ENCODE peak calls at places on chromosomes 5 and 9, in nine cellular contexts. Q is NCI-H82; T is stimulated activated CD8-positive, alpha-beta memory T cell treated with anti-CD3 and anti-CD28 coated beads, Interleukin-15, amount 100 ng/mL, for 24 hours; Z is naive thymus-derived CD4-positive, alpha-beta T cell; F is AG09309; G is NCI-H510A treated with DMSO at 0.1 percent for 48 hours; U is HTR-8/SVneo; X is right lobe of liver; H is substantia nigra. R is an unnamed sample.

GRCh38 chr5:150144211-150144801 is 11.3 kb downstream of the PDGFRB start:
- DNase-seq in Q (no peak), T (no peak), Z (no peak), F (no peak), G (no peak), U (no peak), X (no peak), H (no peak), R (no peak)

GRCh38 chr9:137110147-137110910 is 4.2 kb downstream of the DPP7 start:
- DNase-seq in Q (no peak), T (no peak), Z (no peak), F (no peak), G (no peak), U (no peak), X (no peak), H (no peak), R (no peak)

GRCh38 chr9:38251036-38251335 is 141.5 kb upstream of the ALDH1B1 start:
- DNase-seq in Q (peak; percentile 94), T (no peak), Z (no peak), F (no peak), G (no peak), U (no peak), X (no peak), H (no peak), R (no peak)

GRCh38 chr5:84227221-84227620 is 157.5 kb downstream of the EDIL3 start:
- DNase-seq in Q (no peak), T (no peak), Z (no peak), F (no peak), G (no peak), U (no peak), X (no peak), H (no peak), R (no peak)

GRCh38 chr9:29211681-29212589 is 1638.7 kb upstream of the C9orf72 start:
- DNase-seq in Q (peak; percentile 73), T (no peak), Z (peak; percentile 20), F (no peak), G (peak; percentile 20), U (no peak), X (peak; percentile 41), H (peak; percentile 16), R (no peak)

GRCh38 chr9:111095423-111095822 is 57.2 kb upstream of the LPAR1 start:
- DNase-seq in Q (no peak), T (no peak), Z (no peak), F (no peak), G (no peak), U (no peak), X (no peak), H (no peak), R (no peak)

GRCh38 chr5:103774736-103775135 is 212.1 kb upstream of the NUDT12 start:
- DNase-seq in Q (no peak), T (no peak), Z (no peak), F (peak; percentile 4), G (no peak), U (peak; percentile 47), X (no peak), H (no peak), R (no peak)

GRCh38 chr9:136143215-136144001 is 24.7 kb upstream of the TMEM250 start:
- DNase-seq in Q (peak; percentile 80), T (no peak), Z (no peak), F (no peak), G (peak; percentile 18), U (no peak), X (no peak), H (no peak), R (no peak)

GRCh38 chr9:113274474-113275146 is 762 bp downstream of the CDC26 start:
- DNase-seq in Q (peak; percentile 88), T (no peak), Z (peak; percentile 59), F (peak; percentile 20), G (peak; percentile 86), U (peak; percentile 48), X (no peak), H (no peak), R (peak; percentile 55)

GRCh38 chr5:135269828-135270545 is 129.0 kb downstream of the MACROH2A1 start:
- DNase-seq in Q (peak; percentile 70), T (no peak), Z (no peak), F (peak; percentile 67), G (no peak), U (peak; percentile 62), X (no peak), H (no peak), R (no peak)

GRCh38 chr9:132651259-132651658 is 18.5 kb downstream of the DDX31 start:
- DNase-seq in Q (no peak), T (no peak), Z (no peak), F (peak; percentile 87), G (peak; percentile 2), U (no peak), X (no peak), H (no peak), R (no peak)

GRCh38 chr5:34832568-34832967 is 6.4 kb upstream of the TTC23L start:
- DNase-seq in Q (no peak), T (no peak), Z (no peak), F (no peak), G (no peak), U (no peak), X (no peak), H (no peak), R (no peak)

GRCh38 chr9:19925674-19926503 is 137.1 kb upstream of the SLC24A2 start:
- DNase-seq in Q (peak; percentile 89), T (peak; percentile 28), Z (peak; percentile 87), F (no peak), G (peak; percentile 81), U (peak; percentile 46), X (peak; percentile 59), H (peak; percentile 47), R (peak; percentile 74)

GRCh38 chr9:84419203-84419602 is 78.6 kb upstream of the SLC28A3 start:
- DNase-seq in Q (peak; percentile 26), T (no peak), Z (no peak), F (no peak), G (no peak), U (peak; percentile 20), X (no peak), H (no peak), R (no peak)

GRCh38 chr9:81381694-81382093 is 307.7 kb downstream of the TLE1 start:
- DNase-seq in Q (no peak), T (no peak), Z (no peak), F (no peak), G (no peak), U (no peak), X (no peak), H (no peak), R (no peak)

GRCh38 chr9:16321461-16322119 is 548.9 kb downstream of the BNC2 start:
- DNase-seq in Q (no peak), T (no peak), Z (no peak), F (peak; percentile 21), G (no peak), U (peak; percentile 26), X (peak; percentile 48), H (no peak), R (no peak)

GRCh38 chr9:113622038-113622437 is 158.5 kb downstream of the RGS3 start:
- DNase-seq in Q (no peak), T (no peak), Z (no peak), F (no peak), G (no peak), U (no peak), X (no peak), H (no peak), R (no peak)

GRCh38 chr9:93099551-93100264 is 3.7 kb downstream of the CARD19 start:
- DNase-seq in Q (no peak), T (no peak), Z (no peak), F (no peak), G (no peak), U (no peak), X (no peak), H (no peak), R (no peak)

GRCh38 chr5:104785097-104785496 is 1222.5 kb upstream of the NUDT12 start:
- DNase-seq in Q (no peak), T (no peak), Z (no peak), F (no peak), G (no peak), U (no peak), X (no peak), H (no peak), R (no peak)

GRCh38 chr5:138241688-138242547 is 28.8 kb upstream of the CDC23 start:
- DNase-seq in Q (peak; percentile 89), T (no peak), Z (peak; percentile 8), F (no peak), G (no peak), U (no peak), X (peak; percentile 77), H (no peak), R (no peak)

GRCh38 chr5:98605010-98605425 is 168.4 kb upstream of the RGMB start:
- DNase-seq in Q (no peak), T (no peak), Z (no peak), F (no peak), G (no peak), U (no peak), X (no peak), H (no peak), R (no peak)

GRCh38 chr9:2621678-2622360 is at the start of gene VLDLR:
- DNase-seq in Q (peak; percentile 76), T (peak; percentile 2), Z (no peak), F (no peak), G (peak; percentile 60), U (peak; percentile 5), X (peak; percentile 63), H (peak; percentile 71), R (no peak)

R was measured in naive B cell.